ENCODE peak calls at places on chromosomes 3 and 15, in eight cellular contexts. A is pancreas; U is endothelial cell; F is endodermal cell; O is Peyer's patch; G is CD8-positive, alpha-beta T cell; S is cardiac muscle cell; C is heart left ventricle. Q is an unnamed sample.

GRCh38 chr15:56943398-56943797 is 25.0 kb downstream of the TCF12 start:
- DNase-seq in A (no peak), U (no peak), F (no peak), O (no peak), G (no peak), S (peak; percentile 31), C (no peak), Q (no peak)

GRCh38 chr15:78069052-78069414 is 8.5 kb downstream of the TBC1D2B start:
- DNase-seq in A (no peak), U (no peak), F (no peak), O (no peak), G (no peak), S (no peak), C (no peak), Q (no peak)

GRCh38 chr3:146465713-146466465 is 3.5 kb downstream of the PLSCR2 start:
- DNase-seq in A (no peak), U (no peak), F (no peak), O (no peak), G (no peak), S (no peak), C (no peak), Q (no peak)

GRCh38 chr3:150094150-150094932 is 123.6 kb upstream of the PFN2 start:
- DNase-seq in A (no peak), U (no peak), F (no peak), O (no peak), G (no peak), S (no peak), C (no peak), Q (no peak)

GRCh38 chr15:101045236-101045646 is 126.1 kb downstream of the LRRK1 start:
- DNase-seq in A (no peak), U (peak; percentile 1), F (no peak), O (peak; percentile 32), G (no peak), S (peak; percentile 65), C (no peak), Q (no peak)

GRCh38 chr15:71374607-71375352 is 259.5 kb downstream of the THSD4 start:
- DNase-seq in A (no peak), U (no peak), F (no peak), O (peak; percentile 50), G (no peak), S (no peak), C (no peak), Q (no peak)

GRCh38 chr15:101369676-101370075 is 74.6 kb upstream of the SNRPA1 start:
- DNase-seq in A (no peak), U (no peak), F (no peak), O (no peak), G (no peak), S (no peak), C (no peak), Q (no peak)

GRCh38 chr3:127150915-127151564 is 41.9 kb upstream of the PRR23E start:
- DNase-seq in A (peak; percentile 32), U (no peak), F (peak; percentile 24), O (peak; percentile 34), G (no peak), S (no peak), C (peak; percentile 24), Q (no peak)

GRCh38 chr3:31466016-31466415 is 66.7 kb upstream of the STT3B start:
- DNase-seq in A (no peak), U (no peak), F (no peak), O (no peak), G (no peak), S (peak; percentile 14), C (no peak), Q (no peak)

GRCh38 chr3:54835701-54836100 is 92.2 kb downstream of the LRTM1 start:
- DNase-seq in A (no peak), U (no peak), F (no peak), O (no peak), G (no peak), S (no peak), C (no peak), Q (no peak)

GRCh38 chr3:137641879-137642278 is 122.2 kb upstream of the SOX14 start:
- DNase-seq in A (no peak), U (no peak), F (peak; percentile 53), O (no peak), G (no peak), S (no peak), C (no peak), Q (no peak)

GRCh38 chr15:66864871-66865281 is 162.8 kb downstream of the SMAD6 start:
- DNase-seq in A (no peak), U (no peak), F (peak; percentile 30), O (peak; percentile 42), G (no peak), S (no peak), C (no peak), Q (no peak)

DNA sequence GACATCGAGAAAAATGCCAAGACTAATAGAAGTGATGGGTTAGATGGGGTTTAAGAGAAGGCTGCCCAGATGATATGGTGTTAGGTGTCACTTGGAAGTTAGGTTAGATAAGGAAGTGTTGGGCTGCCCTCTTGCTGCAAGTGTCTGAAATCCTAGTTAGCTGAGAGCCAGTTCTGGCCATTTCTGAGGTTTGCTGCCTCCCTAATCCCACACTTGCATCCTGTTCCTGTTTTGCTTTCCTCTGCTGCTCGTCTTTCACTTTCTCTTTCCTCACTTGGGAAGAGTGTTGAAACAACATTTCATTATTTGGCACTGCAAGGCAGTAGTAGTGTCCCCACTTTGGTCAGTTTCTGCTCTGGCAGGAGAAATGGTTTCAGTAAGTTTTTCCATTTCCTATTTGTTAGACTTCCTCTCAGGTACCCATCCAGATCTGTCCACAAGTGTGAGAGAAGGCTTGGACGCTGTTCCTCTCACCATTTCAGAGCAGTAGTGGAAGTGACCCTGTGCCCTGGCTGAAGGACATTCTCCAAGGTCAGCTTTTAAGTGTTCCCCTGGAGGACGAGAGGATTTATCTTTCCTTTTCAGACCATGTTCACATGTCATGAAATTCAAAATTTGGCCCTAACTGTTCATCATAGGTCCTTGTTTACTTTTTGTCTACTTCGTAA is 93.3 kb downstream of the ADAMTSL3 start:
- DNase-seq in A (no peak), U (peak; percentile 7), F (peak; percentile 57), O (no peak), G (no peak), S (peak; percentile 84), C (peak; percentile 28), Q (no peak)
- TF ChIP-seq CTCF in A (no peak), U (no peak), F (peak; percentile 65), O (peak; percentile 14), G (no peak), S (peak; percentile 37), C (peak; percentile 42), Q (no peak)

GRCh38 chr3:118408431-118408830 is 626.2 kb downstream of the IGSF11 start:
- DNase-seq in A (no peak), U (no peak), F (no peak), O (no peak), G (no peak), S (no peak), C (no peak), Q (no peak)

GRCh38 chr3:118412503-118412902 is 622.1 kb downstream of the IGSF11 start:
- DNase-seq in A (no peak), U (no peak), F (no peak), O (no peak), G (no peak), S (no peak), C (no peak), Q (no peak)
- TF ChIP-seq CTCF in A (no peak), U (no peak), F (no peak), O (no peak), G (no peak), S (no peak), C (no peak), Q (no peak)

GRCh38 chr15:79184465-79184892 is 93.9 kb upstream of the RASGRF1 start:
- DNase-seq in A (peak; percentile 84), U (peak; percentile 71), F (peak; percentile 93), O (peak; percentile 90), G (peak; percentile 70), S (peak; percentile 69), C (peak; percentile 63), Q (peak; percentile 65)
- TF ChIP-seq CTCF in A (peak; percentile 95), U (peak; percentile 96), F (peak; percentile 98), O (peak; percentile 84), G (peak; percentile 88), S (peak; percentile 98), C (peak; percentile 95), Q (peak; percentile 94)

GRCh38 chr3:36707623-36708409 is 56.5 kb downstream of the DCLK3 start:
- DNase-seq in A (no peak), U (no peak), F (peak; percentile 61), O (no peak), G (no peak), S (peak; percentile 7), C (no peak), Q (peak; percentile 80)
- TF ChIP-seq CTCF in A (no peak), U (peak; percentile 33), F (peak; percentile 43), O (no peak), G (no peak), S (no peak), C (no peak), Q (peak; percentile 67)

DNA sequence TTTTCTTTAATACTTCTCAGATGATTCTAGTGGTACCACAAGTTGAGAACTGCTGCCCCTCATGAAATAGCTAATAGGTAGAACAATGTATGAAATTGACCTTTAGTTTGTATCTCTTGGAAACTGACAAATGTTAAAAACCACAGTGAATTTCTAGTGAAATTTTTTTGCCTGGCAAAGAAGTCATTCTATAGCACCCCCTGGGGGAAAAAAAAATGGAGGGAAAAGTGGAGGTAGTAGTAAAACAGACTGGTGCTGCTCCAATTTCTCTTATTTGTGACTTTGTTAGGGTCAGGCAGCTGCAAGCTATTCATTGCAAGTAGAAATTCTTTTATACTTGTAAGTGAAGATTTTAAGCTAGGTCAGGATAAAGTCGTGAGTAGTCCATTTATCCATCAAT is 605.0 kb downstream of the NLGN1 start:
- DNase-seq in A (no peak), U (peak; percentile 7), F (no peak), O (no peak), G (no peak), S (peak; percentile 1), C (no peak), Q (no peak)
- TF ChIP-seq CTCF in A (no peak), U (peak; percentile 41), F (peak; percentile 67), O (no peak), G (no peak), S (peak; percentile 19), C (no peak), Q (no peak)

GRCh38 chr3:30263921-30264313 is 342.5 kb upstream of the TGFBR2 start:
- DNase-seq in A (no peak), U (no peak), F (no peak), O (no peak), G (no peak), S (no peak), C (no peak), Q (no peak)
- TF ChIP-seq CTCF in A (no peak), U (no peak), F (peak; percentile 27), O (no peak), G (no peak), S (no peak), C (no peak), Q (no peak)

DNA sequence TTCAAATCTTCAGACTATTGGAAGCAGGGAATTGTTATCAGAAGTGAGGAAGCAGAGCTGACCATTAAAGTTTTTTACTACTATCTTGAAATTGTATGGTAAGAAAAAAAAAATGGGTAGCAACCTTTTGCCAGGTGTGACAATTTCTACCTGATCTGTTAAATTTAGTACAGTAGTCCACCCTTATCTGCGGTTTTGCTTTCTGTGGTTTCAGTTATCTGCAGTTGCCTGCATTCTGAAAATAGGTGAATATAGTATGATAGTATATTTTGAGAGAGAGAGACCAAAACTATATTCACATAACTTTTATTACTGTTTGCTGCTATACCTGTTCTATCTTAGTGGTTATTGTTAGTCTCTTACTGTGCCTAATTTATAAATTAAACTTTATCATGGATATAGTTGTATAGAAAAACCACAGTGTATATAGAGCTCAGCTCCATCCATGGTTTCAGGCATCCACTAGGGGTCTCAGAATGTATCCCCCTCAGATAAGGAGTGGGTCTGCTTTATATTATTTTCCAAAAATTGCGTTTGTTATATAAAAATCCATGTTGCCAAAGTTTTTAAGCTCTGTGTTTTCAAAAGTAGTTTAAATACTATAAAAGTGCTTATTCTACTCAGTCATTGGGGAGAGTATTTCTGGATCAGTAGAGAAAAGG is 69.9 kb downstream of the PTPRG start:
- DNase-seq in A (no peak), U (no peak), F (no peak), O (no peak), G (no peak), S (no peak), C (no peak), Q (no peak)
- TF ChIP-seq CTCF in A (no peak), U (no peak), F (peak; percentile 52), O (no peak), G (no peak), S (no peak), C (no peak), Q (no peak)